ENCODE peak calls at places on chromosomes 11 and 22, in seven cellular contexts. F is naive B cell; U is IMR-90; V is HTR-8/SVneo; H is CD4-positive, CD25-positive, alpha-beta regulatory T cell; W is stimulated activated CD8-positive, alpha-beta memory T cell treated with anti-CD3 and anti-CD28 coated beads, Interleukin-7, amount 100 ng/mL, for 1 hour; J is left lung. Z is an unnamed sample.

GRCh38 chr11:129639300-129639699 is 176.3 kb upstream of the TMEM45B start:
- DNase-seq in F (no peak), U (peak), V (peak), H (peak), W (no peak), J (no peak), Z (no peak)

GRCh38 chr11:76637491-76638266 is 32.9 kb downstream of the LRRC32 start:
- DNase-seq in F (peak), U (no peak), V (no peak), H (peak), W (no peak), J (no peak), Z (peak)

GRCh38 chr11:43959321-43959995 is 17.0 kb downstream of the C11orf96 start:
- DNase-seq in F (no peak), U (no peak), V (no peak), H (no peak), W (no peak), J (no peak), Z (no peak)

GRCh38 chr11:60871378-60872061 is 4.2 kb downstream of the ZP1 start:
- DNase-seq in F (no peak), U (peak), V (no peak), H (peak), W (no peak), J (no peak), Z (no peak)

GRCh38 chr11:122093731-122094130 is 22.3 kb downstream of the BLID start:
- DNase-seq in F (no peak), U (peak), V (no peak), H (no peak), W (no peak), J (no peak), Z (no peak)

GRCh38 chr11:79648766-79649545 is 208.1 kb upstream of the TENM4 start:
- DNase-seq in F (no peak), U (no peak), V (no peak), H (no peak), W (no peak), J (no peak), Z (no peak)

GRCh38 chr11:62340269-62340901 is 3.1 kb downstream of the ASRGL1 start:
- DNase-seq in F (peak), U (peak), V (peak), H (peak), W (peak), J (no peak), Z (no peak)

GRCh38 chr22:29457730-29458129 is 19.3 kb downstream of the RFPL1 start:
- DNase-seq in F (no peak), U (peak), V (peak), H (peak), W (no peak), J (no peak), Z (no peak)

GRCh38 chr11:100619484-100619883 is 67.6 kb upstream of the ARHGAP42 start:
- DNase-seq in F (no peak), U (peak), V (no peak), H (no peak), W (no peak), J (no peak), Z (no peak)

GRCh38 chr11:62122076-62122475 is 1.7 kb upstream of the INCENP start:
- DNase-seq in F (no peak), U (no peak), V (no peak), H (no peak), W (no peak), J (no peak), Z (no peak)

GRCh38 chr11:80466570-80466969 is 1025.7 kb upstream of the TENM4 start:
- DNase-seq in F (no peak), U (no peak), V (no peak), H (no peak), W (no peak), J (no peak), Z (no peak)

GRCh38 chr11:28674432-28675076 is 566.4 kb downstream of the METTL15 start:
- DNase-seq in F (no peak), U (peak), V (no peak), H (no peak), W (no peak), J (no peak), Z (no peak)

GRCh38 chr22:36358533-36359171 is 29.1 kb downstream of the MYH9 start:
- DNase-seq in F (no peak), U (no peak), V (no peak), H (no peak), W (no peak), J (no peak), Z (no peak)

GRCh38 chr22:49040111-49040510 is 787.6 kb downstream of the BRD1 start:
- DNase-seq in F (no peak), U (no peak), V (no peak), H (no peak), W (no peak), J (no peak), Z (no peak)

GRCh38 chr11:113628912-113629311 is 77.2 kb downstream of the TMPRSS5 start:
- DNase-seq in F (no peak), U (no peak), V (no peak), H (no peak), W (no peak), J (no peak), Z (no peak)

GRCh38 chr11:61917043-61917356 is 366 bp downstream of the RAB3IL1 start:
- DNase-seq in F (no peak), U (no peak), V (no peak), H (no peak), W (no peak), J (no peak), Z (no peak)